ENCODE peak calls at places on chromosomes 1 and 21, in nine cellular contexts. B, D, N, F, S, I, J, O and M are unnamed samples.

GRCh38 chr1:17239420-17239819 is 9.5 kb upstream of the PADI3 start:
- DNase-seq in B (no peak), D (no peak), N (peak), F (peak), S (peak), I (peak), J (no peak), O (peak), M (peak)

GRCh38 chr21:20998456-20998789 is 214 bp downstream of the NCAM2 start:
- DNase-seq in B (no peak), D (no peak), N (no peak), F (no peak), S (no peak), I (no peak), J (no peak), O (no peak), M (no peak)

GRCh38 chr1:91622586-91622985 is 121.9 kb downstream of the CDC7 start:
- DNase-seq in B (no peak), D (no peak), N (no peak), F (no peak), S (no peak), I (no peak), J (peak), O (no peak), M (no peak)

GRCh38 chr1:195218428-195219212 is 1389.6 kb downstream of the KCNT2 start:
- DNase-seq in B (no peak), D (no peak), N (no peak), F (no peak), S (no peak), I (no peak), J (no peak), O (no peak), M (no peak)

GRCh38 chr1:108947871-108948525 is 15.3 kb downstream of the CLCC1 start:
- DNase-seq in B (no peak), D (no peak), N (no peak), F (peak), S (no peak), I (no peak), J (no peak), O (no peak), M (no peak)

GRCh38 chr1:9198538-9199361 is 35.8 kb upstream of the H6PD start:
- DNase-seq in B (no peak), D (no peak), N (peak), F (peak), S (no peak), I (peak), J (no peak), O (peak), M (no peak)

GRCh38 chr1:236334893-236335545 is 53.3 kb upstream of the ERO1B start:
- DNase-seq in B (no peak), D (no peak), N (no peak), F (peak), S (no peak), I (no peak), J (no peak), O (no peak), M (no peak)

GRCh38 chr1:179910934-179911333 is 28.8 kb downstream of the TOR1AIP1 start:
- DNase-seq in B (no peak), D (no peak), N (no peak), F (no peak), S (no peak), I (no peak), J (no peak), O (no peak), M (no peak)

GRCh38 chr1:22821027-22821426 is 110.4 kb downstream of the EPHB2 start:
- DNase-seq in B (no peak), D (no peak), N (no peak), F (no peak), S (no peak), I (no peak), J (no peak), O (no peak), M (no peak)

GRCh38 chr1:160046494-160047115 is 14.8 kb upstream of the PIGM start:
- DNase-seq in B (no peak), D (peak), N (peak), F (peak), S (no peak), I (peak), J (no peak), O (peak), M (peak)

GRCh38 chr1:61448934-61449368 is 276.0 kb downstream of the TM2D1 start:
- DNase-seq in B (no peak), D (no peak), N (no peak), F (peak), S (no peak), I (peak), J (peak), O (no peak), M (no peak)

GRCh38 chr1:8077120-8077573 is 51.0 kb upstream of the ERRFI1 start:
- DNase-seq in B (no peak), D (peak), N (no peak), F (peak), S (peak), I (peak), J (peak), O (no peak), M (peak)

GRCh38 chr1:27306892-27307850 is 14.8 kb upstream of the TMEM222 start:
- DNase-seq in B (no peak), D (no peak), N (peak), F (no peak), S (no peak), I (no peak), J (no peak), O (peak), M (no peak)

GRCh38 chr21:32940079-32941014 is 85.4 kb upstream of the OLIG2 start:
- DNase-seq in B (no peak), D (no peak), N (peak), F (peak), S (no peak), I (peak), J (no peak), O (peak), M (peak)

GRCh38 chr1:60600532-60600931 is 481.8 kb upstream of the NFIA start:
- DNase-seq in B (no peak), D (no peak), N (no peak), F (no peak), S (no peak), I (no peak), J (no peak), O (no peak), M (no peak)

GRCh38 chr1:177334856-177335255 is 164.1 kb downstream of the BRINP2 start:
- DNase-seq in B (no peak), D (no peak), N (no peak), F (no peak), S (no peak), I (no peak), J (no peak), O (no peak), M (no peak)

GRCh38 chr1:204584699-204585372 is 68.6 kb downstream of the MDM4 start:
- DNase-seq in B (no peak), D (no peak), N (no peak), F (no peak), S (no peak), I (no peak), J (no peak), O (peak), M (no peak)

GRCh38 chr1:11692899-11693590 is 1.5 kb downstream of the DRAXIN start:
- DNase-seq in B (no peak), D (no peak), N (no peak), F (peak), S (peak), I (peak), J (no peak), O (no peak), M (peak)

GRCh38 chr1:165842363-165843129 is 15.1 kb downstream of the UCK2 start:
- DNase-seq in B (no peak), D (no peak), N (no peak), F (peak), S (no peak), I (peak), J (no peak), O (no peak), M (peak)

GRCh38 chr1:216153130-216153529 is 270.1 kb downstream of the USH2A start:
- DNase-seq in B (no peak), D (no peak), N (no peak), F (no peak), S (no peak), I (no peak), J (no peak), O (no peak), M (no peak)

GRCh38 chr1:212450331-212450881 is 17.7 kb downstream of the NENF start:
- DNase-seq in B (no peak), D (no peak), N (no peak), F (peak), S (no peak), I (no peak), J (no peak), O (no peak), M (peak)

GRCh38 chr1:235883261-235883927 is 16.7 kb upstream of the LYST start:
- DNase-seq in B (peak), D (peak), N (no peak), F (peak), S (peak), I (peak), J (peak), O (no peak), M (peak)

GRCh38 chr1:208880433-208881100 is 636.4 kb upstream of the PLXNA2 start:
- DNase-seq in B (no peak), D (no peak), N (no peak), F (peak), S (no peak), I (no peak), J (no peak), O (no peak), M (no peak)

GRCh38 chr1:23484253-23485001 is 448 bp upstream of the ASAP3 start:
- DNase-seq in B (peak), D (peak), N (peak), F (peak), S (peak), I (peak), J (peak), O (peak), M (peak)

DNA sequence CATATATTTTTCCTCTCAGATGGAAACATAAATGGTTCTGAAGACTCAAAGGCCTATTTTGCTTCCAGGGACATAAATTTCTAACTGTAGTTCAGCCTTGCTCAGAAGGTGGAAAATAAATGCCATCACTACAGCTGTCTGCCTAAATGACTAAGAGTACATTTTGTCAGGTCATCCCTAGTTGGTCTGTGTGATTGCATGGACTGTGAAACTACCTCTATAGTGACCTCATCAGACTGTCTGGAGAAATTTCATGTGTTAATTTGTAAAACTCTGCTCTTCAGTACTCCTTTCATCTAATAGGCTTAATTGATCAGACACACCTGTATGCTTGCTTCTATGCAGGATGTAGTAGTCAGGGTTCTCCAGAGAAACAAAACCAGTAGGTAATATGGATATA is 886.9 kb downstream of the AMY1C start:
- DNase-seq in B (no peak), D (no peak), N (no peak), F (peak), S (no peak), I (no peak), J (no peak), O (no peak), M (no peak)
- TF ChIP-seq CTCF in B (no peak), D (no peak), N (no peak), F (no peak), S (no peak), I (no peak), J (no peak), O (no peak), M (no peak)

DNA sequence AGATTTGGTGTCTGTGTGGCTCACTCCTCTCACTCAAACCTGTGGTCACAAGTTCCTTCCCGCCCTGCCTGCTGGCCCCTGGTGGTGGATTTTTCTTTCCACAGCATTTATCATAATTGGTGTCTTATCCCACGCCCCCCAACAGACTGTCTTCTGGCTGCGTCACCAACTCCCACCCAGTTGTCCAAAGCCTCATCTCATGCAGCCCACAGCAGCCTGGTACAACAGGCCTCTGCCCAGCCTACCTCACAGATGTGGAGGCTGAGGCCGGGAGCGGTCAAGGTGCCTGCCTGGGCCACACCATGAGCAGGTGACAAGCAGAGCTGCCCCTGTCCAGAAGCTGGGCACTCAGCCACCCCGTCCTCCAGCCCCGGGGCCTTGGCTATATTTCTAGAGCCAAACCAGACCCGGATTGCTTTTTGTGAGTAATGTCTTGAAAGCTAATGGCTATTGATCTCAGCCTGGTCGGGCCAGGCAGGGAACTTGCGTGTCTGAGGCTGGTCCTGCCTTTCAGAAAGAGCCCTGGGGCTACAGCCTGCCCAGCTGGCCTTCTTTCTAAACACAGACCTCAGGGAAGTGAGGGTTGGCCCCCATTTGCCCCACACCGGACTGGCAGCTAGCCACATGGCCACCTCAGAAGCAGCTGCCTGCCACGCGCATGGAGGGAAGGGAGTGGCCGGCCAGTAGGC is 2.6 kb downstream of the KCNAB2 start:
- DNase-seq in B (no peak), D (no peak), N (no peak), F (no peak), S (no peak), I (no peak), J (no peak), O (no peak), M (no peak)
- TF ChIP-seq CTCF in B (no peak), D (no peak), N (no peak), F (no peak), S (no peak), I (no peak), J (no peak), O (no peak), M (peak)

DNA sequence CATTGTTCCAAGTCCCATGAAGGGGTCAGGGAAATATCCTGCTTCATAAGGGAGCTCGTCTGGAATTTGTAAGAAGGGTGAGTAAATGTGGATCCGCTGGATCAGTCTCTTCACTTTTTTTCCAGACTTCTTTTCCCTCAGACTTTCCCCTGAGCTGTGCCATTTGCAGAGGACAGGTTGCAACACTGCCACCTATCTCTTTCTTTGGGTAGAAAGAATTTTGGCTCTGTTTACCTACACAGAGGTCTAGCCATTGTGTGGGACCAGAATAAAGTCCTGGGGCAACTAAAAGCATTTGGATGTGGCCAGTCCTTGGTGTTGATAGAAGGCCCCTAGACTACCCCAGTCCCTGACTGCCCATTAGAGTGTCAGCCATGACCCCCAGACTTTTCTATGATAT is 1146.7 kb upstream of the PRMT6 start:
- DNase-seq in B (no peak), D (no peak), N (no peak), F (no peak), S (no peak), I (no peak), J (no peak), O (no peak), M (no peak)
- TF ChIP-seq CTCF in B (no peak), D (no peak), N (no peak), F (no peak), S (no peak), I (no peak), J (no peak), O (peak), M (no peak)

GRCh38 chr1:147721711-147722110 is 38.7 kb downstream of the GJA5 start:
- DNase-seq in B (no peak), D (no peak), N (no peak), F (no peak), S (no peak), I (peak), J (no peak), O (no peak), M (no peak)

GRCh38 chr1:147722114-147722513 is 38.3 kb downstream of the GJA5 start:
- DNase-seq in B (no peak), D (no peak), N (no peak), F (no peak), S (no peak), I (no peak), J (no peak), O (peak), M (no peak)

GRCh38 chr1:147726161-147726560 is 34.2 kb downstream of the GJA5 start:
- DNase-seq in B (no peak), D (no peak), N (no peak), F (no peak), S (no peak), I (no peak), J (no peak), O (no peak), M (no peak)

GRCh38 chr1:147725685-147726084 is 34.7 kb downstream of the GJA5 start:
- DNase-seq in B (no peak), D (no peak), N (no peak), F (no peak), S (no peak), I (no peak), J (no peak), O (no peak), M (no peak)

DNA sequence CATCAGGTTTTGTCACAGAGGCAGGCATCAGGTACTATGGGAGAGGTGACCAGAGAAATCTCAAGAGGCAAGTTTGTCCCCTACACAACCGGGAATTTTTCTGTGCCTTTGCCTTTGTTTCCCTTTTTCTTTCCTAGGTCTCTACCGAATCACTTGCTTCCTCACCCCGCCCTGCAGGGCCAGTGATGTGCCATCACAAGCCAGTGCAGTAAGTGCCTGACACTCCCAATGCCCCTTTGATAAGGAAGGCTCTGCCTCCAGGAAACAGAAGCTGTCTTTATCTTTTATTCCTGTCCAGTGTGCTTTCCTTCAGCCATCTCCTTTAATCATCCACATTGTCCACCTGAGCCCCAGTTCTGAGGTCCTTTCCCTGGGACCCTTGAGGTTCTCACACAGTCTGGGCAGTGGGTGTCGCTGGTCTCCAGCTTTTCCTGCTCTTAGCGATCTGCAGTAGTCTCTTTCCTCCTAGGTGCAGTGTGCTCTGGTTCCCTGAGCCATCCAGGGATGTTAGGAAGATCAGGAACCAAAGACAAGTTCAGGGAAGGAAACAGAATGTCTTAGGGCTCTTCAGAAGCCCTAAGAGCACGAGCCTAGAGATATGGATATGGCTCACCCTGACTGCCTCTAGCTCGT is 36.6 kb downstream of the GJA5 start:
- DNase-seq in B (no peak), D (no peak), N (peak), F (peak), S (no peak), I (peak), J (no peak), O (peak), M (peak)
- TF ChIP-seq CTCF in B (peak), D (no peak), N (peak), F (peak), S (peak), I (peak), J (peak), O (no peak), M (peak)

DNA sequence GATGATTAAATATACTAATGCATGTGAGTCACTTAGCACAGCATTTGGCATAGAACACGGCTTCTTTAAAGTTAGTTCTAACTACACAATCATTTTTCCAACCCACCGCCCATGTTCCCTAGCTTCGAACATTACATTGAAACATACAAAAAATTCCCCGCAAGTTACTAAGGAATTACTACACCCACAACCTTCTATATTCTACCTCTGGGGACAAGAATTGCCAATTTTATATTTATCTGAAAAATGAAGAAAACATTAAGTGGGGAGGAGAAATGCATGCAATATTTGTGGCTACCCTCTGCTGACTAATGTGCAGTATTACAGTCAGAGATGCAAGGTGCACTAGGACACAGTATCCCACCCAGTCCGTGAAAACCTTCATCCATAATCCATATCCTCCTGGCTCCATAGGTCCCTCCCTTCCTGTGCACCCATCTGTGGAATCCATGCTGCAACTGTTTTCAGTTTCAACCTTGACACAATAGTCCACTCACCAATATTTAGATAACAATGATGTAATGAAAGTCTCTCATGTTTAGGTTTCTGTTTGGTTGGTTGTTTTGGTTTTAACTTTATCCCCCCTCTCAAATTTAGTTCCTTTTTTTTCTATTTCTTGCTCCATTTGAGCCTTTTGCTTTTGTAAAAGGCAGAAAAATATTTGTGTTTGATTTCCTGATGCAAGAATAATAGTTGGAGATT is 31.6 kb downstream of the RGS5 start:
- DNase-seq in B (no peak), D (no peak), N (no peak), F (peak), S (peak), I (peak), J (no peak), O (no peak), M (peak)
- TF ChIP-seq CTCF in B (no peak), D (no peak), N (peak), F (peak), S (peak), I (peak), J (peak), O (no peak), M (peak)

GRCh38 chr1:41158147-41158875 is 83.8 kb downstream of the SCMH1 start:
- DNase-seq in B (no peak), D (no peak), N (no peak), F (no peak), S (no peak), I (no peak), J (no peak), O (no peak), M (no peak)
- TF ChIP-seq CTCF in B (peak), D (no peak), N (no peak), F (no peak), S (no peak), I (no peak), J (no peak), O (no peak), M (no peak)